ENCODE peak calls at places on chromosome 18, in six cellular contexts. J, R, Q, N, Y and H are unnamed samples.

GRCh38 chr18:70293166-70293565 is 4.3 kb downstream of the SOCS6 start:
- DNase-seq in Q (no peak), N (peak), J (no peak), R (no peak), Y (no peak), H (no peak)

GRCh38 chr18:4035521-4035920 is 419.6 kb downstream of the DLGAP1 start:
- DNase-seq in J (no peak), Y (no peak), Q (no peak), N (no peak), R (no peak), H (no peak)

GRCh38 chr18:8536226-8536625 is 73.0 kb upstream of the RAB12 start:
- DNase-seq in Q (no peak), Y (no peak), R (no peak), N (peak), J (no peak), H (no peak)

GRCh38 chr18:37570336-37570930 is 4.8 kb upstream of the CELF4 start:
- DNase-seq in Y (no peak), R (no peak), Q (no peak), N (no peak), J (no peak), H (no peak)

GRCh38 chr18:6414118-6414722 is 491 bp downstream of the L3MBTL4 start:
- DNase-seq in Q (peak), R (peak), Y (peak), J (peak), N (no peak), H (peak)

GRCh38 chr18:24600076-24600654 is 139.7 kb downstream of the HRH4 start:
- DNase-seq in Q (no peak), N (peak), J (no peak), R (peak), Y (peak), H (peak)

GRCh38 chr18:57269756-57270534 is 82.4 kb upstream of the ST8SIA3 start:
- DNase-seq in Q (no peak), N (peak), Y (no peak), J (no peak), R (no peak), H (no peak)

GRCh38 chr18:12283256-12283655 is 24.8 kb upstream of the TUBB6 start:
- DNase-seq in J (no peak), Y (no peak), Q (no peak), R (no peak), N (no peak), H (peak)

GRCh38 chr18:74945774-74946545 is 263.0 kb downstream of the PTGR3 start:
- DNase-seq in R (no peak), Y (no peak), N (no peak), Q (no peak), J (no peak), H (no peak)